ENCODE peak calls at places on chromosome 3, in nine cellular contexts. V, P, T, E, H, X, L, J and S are unnamed samples.

GRCh38 chr3:135929670-135930069 is 35.9 kb upstream of the PPP2R3A start:
- DNase-seq in V (no peak), P (peak), T (peak), E (no peak), H (peak), X (no peak), L (no peak), J (no peak), S (peak)

GRCh38 chr3:167657684-167658225 is 4.0 kb upstream of the WDR49 start:
- DNase-seq in V (no peak), P (no peak), T (no peak), E (no peak), H (no peak), X (no peak), L (no peak), J (no peak), S (no peak)

GRCh38 chr3:61040618-61041017 is 210.6 kb downstream of the FHIT start:
- DNase-seq in V (no peak), P (no peak), T (no peak), E (no peak), H (no peak), X (no peak), L (no peak), J (no peak), S (no peak)

GRCh38 chr3:117399311-117400068 is 689.9 kb downstream of the TUSC7 start:
- DNase-seq in V (no peak), P (no peak), T (no peak), E (no peak), H (peak), X (no peak), L (no peak), J (no peak), S (peak)

GRCh38 chr3:150547045-150547753 is 612 bp downstream of the EIF2A start:
- DNase-seq in V (no peak), P (no peak), T (no peak), E (no peak), H (peak), X (no peak), L (no peak), J (no peak), S (peak)

GRCh38 chr3:46965151-46965550 is 11.4 kb downstream of the CCDC12 start:
- DNase-seq in V (no peak), P (no peak), T (no peak), E (no peak), H (no peak), X (no peak), L (no peak), J (no peak), S (no peak)

GRCh38 chr3:27880969-27881892 is 159.1 kb upstream of the EOMES start:
- DNase-seq in V (no peak), P (no peak), T (no peak), E (no peak), H (no peak), X (no peak), L (no peak), J (no peak), S (no peak)

GRCh38 chr3:33271324-33271723 is 5.9 kb upstream of the FBXL2 start:
- DNase-seq in V (no peak), P (no peak), T (no peak), E (no peak), H (no peak), X (no peak), L (no peak), J (no peak), S (no peak)

GRCh38 chr3:132788299-132788698 is 66.1 kb upstream of the NPHP3 start:
- DNase-seq in V (no peak), P (no peak), T (peak), E (peak), H (peak), X (no peak), L (no peak), J (no peak), S (peak)

GRCh38 chr3:188390775-188391443 is 237.0 kb downstream of the LPP start:
- DNase-seq in V (no peak), P (no peak), T (no peak), E (no peak), H (no peak), X (peak), L (no peak), J (no peak), S (no peak)

GRCh38 chr3:100419406-100419805 is 18.1 kb downstream of the LNP1 start:
- DNase-seq in V (no peak), P (no peak), T (no peak), E (no peak), H (no peak), X (peak), L (no peak), J (no peak), S (no peak)

GRCh38 chr3:166322394-166322793 is 485.2 kb upstream of the BCHE start:
- DNase-seq in V (no peak), P (no peak), T (no peak), E (no peak), H (no peak), X (no peak), L (no peak), J (no peak), S (no peak)

GRCh38 chr3:98914210-98915080 is 12.9 kb upstream of the DCBLD2 start:
- DNase-seq in V (peak), P (no peak), T (no peak), E (no peak), H (peak), X (no peak), L (no peak), J (no peak), S (no peak)

GRCh38 chr3:77041156-77041696 is 1.3 kb downstream of the ROBO2 start:
- DNase-seq in V (no peak), P (no peak), T (no peak), E (no peak), H (no peak), X (no peak), L (no peak), J (no peak), S (no peak)

GRCh38 chr3:77041756-77042155 is 1.9 kb downstream of the ROBO2 start:
- DNase-seq in V (no peak), P (no peak), T (no peak), E (no peak), H (peak), X (no peak), L (no peak), J (no peak), S (no peak)

GRCh38 chr3:77038468-77038927 is 1.4 kb upstream of the ROBO2 start:
- DNase-seq in V (peak), P (peak), T (peak), E (no peak), H (peak), X (no peak), L (peak), J (no peak), S (peak)

GRCh38 chr3:77039606-77040553 is at the start of gene ROBO2:
- DNase-seq in V (peak), P (no peak), T (no peak), E (no peak), H (peak), X (no peak), L (peak), J (peak), S (no peak)

DNA sequence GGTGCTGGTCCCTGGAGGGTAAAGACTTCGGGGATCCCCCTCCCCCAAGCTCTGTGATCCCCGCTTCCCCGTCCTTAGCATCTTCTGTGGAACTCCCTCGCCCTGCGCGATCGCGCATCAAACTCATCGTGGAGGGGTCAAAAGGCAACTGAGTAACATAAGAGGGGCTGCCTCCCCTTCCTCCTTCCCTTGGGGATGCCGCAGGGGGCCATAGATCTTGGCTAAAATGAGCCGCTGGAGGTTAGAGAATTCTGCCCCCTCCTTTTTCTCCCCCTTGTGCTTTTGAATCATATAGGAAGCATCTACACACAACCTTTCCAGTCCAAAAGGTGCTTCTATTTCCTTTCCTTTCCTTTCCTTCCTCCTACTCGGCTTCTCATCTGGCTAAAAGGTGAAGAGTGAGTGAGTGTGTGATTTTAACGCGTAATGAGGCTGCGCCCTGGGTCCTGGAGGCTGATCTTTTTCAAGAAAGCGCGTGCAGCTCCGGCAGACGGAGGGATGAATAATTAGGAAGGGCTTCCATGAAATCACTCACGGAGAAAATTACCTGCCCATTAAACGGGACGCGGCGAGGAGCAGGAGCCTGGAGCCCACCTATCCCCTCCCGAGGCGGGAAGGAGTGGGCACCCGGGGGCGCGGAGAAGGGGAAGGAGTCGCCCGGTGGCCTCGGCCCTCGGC is 832 bp upstream of the ROBO2 start:
- DNase-seq in V (no peak), P (no peak), T (no peak), E (no peak), H (peak), X (no peak), L (no peak), J (no peak), S (no peak)
- H3K4me3 ChIP-seq in V (peak), P (peak), T (peak), E (peak), H (peak), X (no peak), L (no peak), J (peak), S (peak)

DNA sequence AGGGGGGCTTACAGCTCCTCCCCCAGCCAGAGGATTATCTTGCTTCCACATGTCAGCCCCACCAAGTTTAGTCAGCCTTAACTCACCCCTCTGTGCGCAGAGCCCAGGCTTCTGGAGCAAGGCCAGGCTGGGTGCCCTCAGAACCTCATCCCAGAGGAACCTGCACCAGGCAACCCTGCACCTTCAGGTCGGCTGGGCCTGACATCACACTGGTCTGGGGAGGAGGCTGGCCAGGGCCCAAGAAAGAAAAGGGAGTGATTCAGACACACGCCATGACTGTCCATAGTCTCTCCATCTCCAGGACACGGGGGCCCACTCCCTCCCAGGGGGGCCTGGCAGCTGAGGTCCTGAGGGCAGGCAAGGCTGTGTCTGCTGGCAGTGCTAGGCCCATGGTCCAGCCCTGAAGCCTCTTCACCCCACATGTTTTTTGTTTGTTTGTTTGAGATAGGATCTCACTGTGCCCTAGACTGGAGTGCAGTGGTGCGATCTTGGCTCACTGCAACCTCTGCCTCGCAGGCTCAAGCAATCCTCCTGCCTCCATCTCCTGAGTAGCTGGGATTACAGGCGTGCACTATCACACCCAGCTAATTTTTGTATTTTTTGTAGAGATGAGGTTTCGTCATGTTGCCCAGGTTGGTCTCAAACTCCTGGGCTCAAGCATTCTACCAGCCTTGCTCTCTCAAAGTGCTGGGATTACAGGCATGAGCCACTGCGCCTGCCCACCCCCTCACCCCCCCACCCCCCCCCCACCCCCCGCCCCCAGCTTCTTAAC is 11.1 kb downstream of the TNK2 start:
- DNase-seq in V (peak), P (no peak), T (no peak), E (no peak), H (peak), X (no peak), L (no peak), J (peak), S (peak)
- H3K4me3 ChIP-seq in V (no peak), P (no peak), T (peak), E (peak), H (peak), X (no peak), L (no peak), J (no peak), S (peak)

GRCh38 chr3:35635931-35636683 is 3.2 kb upstream of the ARPP21 start:
- DNase-seq in V (no peak), P (no peak), T (no peak), E (no peak), H (no peak), X (no peak), L (no peak), J (no peak), S (no peak)

GRCh38 chr3:35640186-35640584 is 860 bp downstream of the ARPP21 start:
- DNase-seq in V (no peak), P (no peak), T (no peak), E (no peak), H (no peak), X (no peak), L (no peak), J (no peak), S (no peak)

GRCh38 chr3:35639251-35640185 is at the start of gene ARPP21:
- DNase-seq in V (peak), P (no peak), T (no peak), E (no peak), H (peak), X (peak), L (no peak), J (peak), S (peak)

GRCh38 chr3:35640736-35641135 is 1.4 kb downstream of the ARPP21 start:
- DNase-seq in V (no peak), P (no peak), T (no peak), E (no peak), H (no peak), X (no peak), L (no peak), J (no peak), S (no peak)

DNA sequence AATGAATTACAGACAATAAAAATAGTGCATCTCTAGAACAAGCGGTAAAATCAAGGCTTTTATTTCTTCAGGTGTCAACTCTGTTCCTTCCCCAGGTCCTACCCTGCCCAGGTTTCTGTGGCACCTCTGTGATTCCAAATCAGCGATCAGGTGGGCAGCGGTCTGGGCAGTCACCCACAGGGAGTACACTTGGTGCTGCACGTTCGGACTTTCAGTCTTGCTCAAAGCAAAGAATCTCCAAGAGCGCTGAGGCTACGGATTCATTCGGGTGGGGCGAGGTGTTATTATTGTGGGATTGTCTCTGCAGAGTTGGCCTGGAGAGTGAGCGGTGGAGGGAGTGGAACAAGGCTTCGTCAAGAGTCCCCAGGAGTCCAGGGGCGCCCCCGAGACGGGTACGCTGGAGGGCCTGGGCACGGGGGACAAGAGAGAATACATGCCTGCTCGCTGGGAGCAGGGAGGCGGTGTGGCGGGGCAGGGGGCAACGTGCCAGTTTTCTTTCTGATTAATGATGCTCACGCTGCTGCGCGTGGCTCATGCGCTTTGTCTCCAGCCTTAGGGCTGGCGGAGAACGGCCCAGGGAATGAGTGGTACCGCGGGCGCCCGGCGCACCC is 580 bp upstream of the ARPP21 start:
- DNase-seq in V (no peak), P (no peak), T (no peak), E (no peak), H (no peak), X (no peak), L (no peak), J (peak), S (no peak)
- H3K4me3 ChIP-seq in V (peak), P (no peak), T (peak), E (peak), H (no peak), X (peak), L (no peak), J (peak), S (peak)

GRCh38 chr3:139935866-139936817 is 1.2 kb downstream of the CLSTN2 start:
- DNase-seq in V (peak), P (peak), T (peak), E (no peak), H (peak), X (no peak), L (no peak), J (peak), S (no peak)
- H3K4me3 ChIP-seq in V (peak), P (peak), T (peak), E (peak), H (no peak), X (no peak), L (no peak), J (peak), S (no peak)

DNA sequence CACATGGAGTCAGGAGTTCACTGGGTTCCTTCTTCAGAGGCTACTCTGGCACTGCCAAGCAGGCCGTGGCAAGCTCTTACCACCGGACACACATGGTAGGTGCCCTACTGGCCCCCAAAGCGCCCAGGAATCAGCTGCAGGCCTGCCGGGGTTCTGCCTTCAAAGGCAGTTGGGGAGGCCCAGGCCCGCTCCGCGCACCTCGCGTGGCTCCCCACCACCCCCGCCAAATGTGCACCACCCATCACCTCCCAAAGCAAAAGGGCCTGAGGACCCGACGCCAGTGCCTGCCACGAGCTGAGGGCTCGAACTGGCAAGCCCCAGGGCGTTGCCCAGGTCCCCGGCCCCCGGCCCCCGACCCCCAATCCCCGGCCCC is 669 bp downstream of the POMGNT2 start:
- DNase-seq in V (peak), P (no peak), T (no peak), E (no peak), H (no peak), X (no peak), L (no peak), J (peak), S (no peak)
- H3K4me3 ChIP-seq in V (peak), P (peak), T (peak), E (peak), H (peak), X (no peak), L (peak), J (peak), S (peak)

GRCh38 chr3:114542359-114542758 is 248.5 kb downstream of the TIGIT start:
- DNase-seq in V (no peak), P (no peak), T (no peak), E (no peak), H (no peak), X (no peak), L (no peak), J (no peak), S (no peak)
- H3K4me3 ChIP-seq in V (no peak), P (no peak), T (no peak), E (no peak), H (no peak), X (no peak), L (no peak), J (no peak), S (no peak)

DNA sequence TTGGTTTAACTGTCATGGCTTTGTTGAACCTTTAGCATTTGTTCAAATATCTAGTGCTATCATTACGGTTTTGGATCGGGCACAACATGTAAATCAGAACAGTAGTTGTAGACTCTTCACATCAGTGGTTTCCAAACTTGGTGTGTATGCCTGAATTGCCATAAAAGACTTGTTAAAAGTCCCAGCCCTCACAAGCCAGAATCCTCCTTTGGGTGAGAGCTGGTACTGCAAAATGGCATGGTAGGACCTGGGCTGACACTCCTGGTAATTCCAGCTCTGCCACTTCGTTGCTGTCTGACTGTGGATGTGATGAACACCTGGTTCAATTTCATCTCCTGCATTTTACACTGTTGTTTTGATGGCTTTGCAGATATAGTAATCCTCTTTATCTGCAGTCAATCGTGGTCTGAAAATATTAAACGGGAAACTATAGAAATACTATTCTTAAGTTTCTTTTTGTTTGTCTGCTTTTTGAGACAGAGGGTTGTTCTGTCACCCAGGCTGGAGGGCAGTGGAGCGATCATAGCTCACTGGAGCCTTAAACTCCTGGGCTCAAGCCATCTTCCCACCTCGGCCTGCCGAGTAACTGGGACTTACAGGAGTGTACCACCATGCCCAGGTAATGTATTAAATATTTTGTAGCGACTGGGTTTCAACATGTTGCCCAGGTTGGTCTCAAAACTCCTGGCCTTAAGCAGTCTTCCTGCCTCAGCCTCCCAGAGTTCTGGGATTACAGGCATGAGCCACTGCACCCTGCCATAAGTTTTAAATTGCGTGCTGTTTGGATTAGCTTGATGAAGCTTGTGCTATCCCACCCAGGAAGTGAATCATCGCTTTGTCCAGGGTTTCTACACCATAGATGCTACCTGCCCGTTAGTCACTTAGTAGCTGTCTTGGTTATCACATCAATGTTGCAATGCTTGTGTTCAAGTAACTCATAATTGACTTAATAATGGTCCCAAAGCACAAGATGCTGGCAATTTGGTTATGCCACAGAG is 61.6 kb downstream of the RAB7A start:
- DNase-seq in V (no peak), P (no peak), T (no peak), E (no peak), H (no peak), X (peak), L (no peak), J (no peak), S (peak)
- H3K4me3 ChIP-seq in V (no peak), P (no peak), T (no peak), E (no peak), H (no peak), X (no peak), L (no peak), J (no peak), S (no peak)

GRCh38 chr3:45688194-45688881 is 858 bp upstream of the SACM1L start:
- DNase-seq in V (no peak), P (no peak), T (no peak), E (no peak), H (peak), X (peak), L (no peak), J (peak), S (no peak)

GRCh38 chr3:45686850-45687249 is 2.3 kb upstream of the SACM1L start:
- DNase-seq in V (no peak), P (no peak), T (no peak), E (no peak), H (no peak), X (no peak), L (no peak), J (no peak), S (no peak)

GRCh38 chr3:45688882-45689786 is at the start of gene SACM1L:
- DNase-seq in V (peak), P (peak), T (peak), E (peak), H (peak), X (peak), L (peak), J (peak), S (peak)

GRCh38 chr3:45689787-45690145 is 570 bp downstream of the SACM1L start:
- DNase-seq in V (no peak), P (no peak), T (no peak), E (no peak), H (peak), X (no peak), L (no peak), J (no peak), S (no peak)

GRCh38 chr3:45687828-45688193 is 1.4 kb upstream of the SACM1L start:
- DNase-seq in V (no peak), P (no peak), T (no peak), E (no peak), H (no peak), X (peak), L (no peak), J (no peak), S (no peak)
- H3K4me3 ChIP-seq in V (no peak), P (peak), T (peak), E (peak), H (peak), X (peak), L (no peak), J (no peak), S (peak)